ENCODE peak calls at places on chromosomes 2 and 18, in seven cellular contexts. H is GM12865, U is HCT116, J is stomach, K is Peyer's patch, M is choroid plexus epithelial cell, B is AG10803. Z is an unnamed sample.

GRCh38 chr18:32346667-32347066 is 124.0 kb downstream of the GAREM1 start:
- DNase-seq in H (no peak), J (no peak), K (no peak), U (no peak), M (peak), B (no peak), Z (no peak)

GRCh38 chr2:32833709-32834108 is 113.0 kb upstream of the LTBP1 start:
- DNase-seq in K (no peak), J (no peak), B (no peak), M (no peak), H (no peak), U (no peak), Z (no peak)

GRCh38 chr2:197378494-197378972 is 56.3 kb downstream of the SF3B1 start:
- DNase-seq in H (peak), K (no peak), B (peak), U (peak), M (peak), J (peak), Z (peak)

GRCh38 chr2:31337860-31338259 is 76.7 kb downstream of the XDH start:
- DNase-seq in K (no peak), J (no peak), H (no peak), B (peak), M (peak), U (no peak), Z (peak)

GRCh38 chr2:197097578-197098366 is 171.3 kb upstream of the PGAP1 start:
- DNase-seq in J (no peak), K (no peak), H (no peak), M (peak), U (no peak), B (peak), Z (peak)

GRCh38 chr2:177611310-177611886 is 218.8 kb downstream of the AGPS start:
- DNase-seq in J (no peak), M (no peak), H (no peak), K (no peak), B (no peak), U (no peak), Z (peak)

GRCh38 chr2:127046579-127046978 is 60.4 kb downstream of the BIN1 start:
- DNase-seq in M (no peak), H (no peak), K (peak), J (peak), B (no peak), U (no peak), Z (no peak)

GRCh38 chr2:159840620-159841019 is 42.6 kb upstream of the CD302 start:
- DNase-seq in B (no peak), K (no peak), M (no peak), U (no peak), H (no peak), J (no peak), Z (no peak)

GRCh38 chr2:54551123-54551756 is 95.1 kb downstream of the SPTBN1 start:
- DNase-seq in K (no peak), B (no peak), J (peak), M (no peak), U (no peak), H (peak), Z (no peak)

GRCh38 chr2:177740718-177741117 is 331.9 kb downstream of the PDE11A start:
- DNase-seq in B (peak), H (no peak), J (no peak), K (no peak), U (no peak), M (no peak), Z (no peak)

GRCh38 chr2:21256006-21256405 is 132.2 kb downstream of the TDRD15 start:
- DNase-seq in H (peak), K (no peak), J (no peak), U (no peak), B (no peak), M (peak), Z (peak)

GRCh38 chr18:37721544-37722302 is 156.1 kb upstream of the CELF4 start:
- DNase-seq in B (no peak), H (no peak), K (no peak), J (no peak), M (no peak), U (no peak), Z (no peak)

GRCh38 chr2:179825494-179825893 is 35.9 kb downstream of the ZNF385B start:
- DNase-seq in M (no peak), K (no peak), U (no peak), J (no peak), H (no peak), B (no peak), Z (no peak)

DNA sequence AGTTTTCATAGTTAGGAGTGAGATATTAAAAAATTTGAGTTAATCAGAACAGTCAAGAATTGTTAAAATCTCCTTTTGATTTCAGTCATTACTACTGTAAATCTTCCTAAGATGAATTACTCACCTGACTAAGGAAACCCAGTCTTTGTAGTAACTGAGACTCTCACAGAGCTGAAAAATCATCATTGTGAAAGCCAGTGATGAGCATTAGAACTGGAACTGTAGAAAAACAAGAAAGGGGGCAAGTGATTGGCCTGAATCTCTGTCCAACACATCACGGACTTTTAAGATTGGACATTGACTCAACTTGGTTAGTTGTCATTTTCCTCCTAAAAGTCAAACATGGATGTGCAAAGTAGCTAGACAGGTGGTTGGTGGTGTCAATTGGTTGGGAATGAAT is 21.9 kb downstream of the SETBP1 start:
- DNase-seq in U (no peak), H (no peak), M (no peak), B (no peak), K (no peak), J (no peak), Z (no peak)
- H3K4me3 ChIP-seq in U (no peak), H (no peak), M (no peak), B (no peak), K (no peak), J (no peak), Z (no peak)

DNA sequence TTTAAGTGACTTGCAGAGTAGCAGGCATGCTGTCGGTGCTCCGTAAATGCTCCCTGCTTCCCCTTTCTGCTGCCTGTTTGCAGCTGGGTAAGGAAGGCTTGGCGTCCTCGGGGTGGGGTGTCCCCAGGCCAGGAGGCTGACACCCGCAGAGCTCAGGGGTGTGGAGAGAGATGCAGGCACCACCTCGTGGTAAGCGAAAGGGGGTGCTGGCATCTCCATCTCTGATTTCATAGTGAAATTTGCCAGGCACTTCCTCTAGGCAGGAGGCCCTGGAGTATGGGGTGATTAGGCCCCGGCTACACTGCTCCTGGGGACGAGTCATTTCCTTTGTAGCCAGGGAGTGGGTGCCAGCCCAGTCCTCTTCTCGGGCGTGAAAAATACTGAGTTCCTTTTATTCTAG is 160.4 kb downstream of the KLHL29 start:
- DNase-seq in U (no peak), B (peak), K (no peak), M (no peak), H (no peak), J (no peak), Z (peak)
- TF ChIP-seq CTCF in U (no peak), B (no peak), K (no peak), M (no peak), H (no peak), J (no peak), Z (no peak)

DNA sequence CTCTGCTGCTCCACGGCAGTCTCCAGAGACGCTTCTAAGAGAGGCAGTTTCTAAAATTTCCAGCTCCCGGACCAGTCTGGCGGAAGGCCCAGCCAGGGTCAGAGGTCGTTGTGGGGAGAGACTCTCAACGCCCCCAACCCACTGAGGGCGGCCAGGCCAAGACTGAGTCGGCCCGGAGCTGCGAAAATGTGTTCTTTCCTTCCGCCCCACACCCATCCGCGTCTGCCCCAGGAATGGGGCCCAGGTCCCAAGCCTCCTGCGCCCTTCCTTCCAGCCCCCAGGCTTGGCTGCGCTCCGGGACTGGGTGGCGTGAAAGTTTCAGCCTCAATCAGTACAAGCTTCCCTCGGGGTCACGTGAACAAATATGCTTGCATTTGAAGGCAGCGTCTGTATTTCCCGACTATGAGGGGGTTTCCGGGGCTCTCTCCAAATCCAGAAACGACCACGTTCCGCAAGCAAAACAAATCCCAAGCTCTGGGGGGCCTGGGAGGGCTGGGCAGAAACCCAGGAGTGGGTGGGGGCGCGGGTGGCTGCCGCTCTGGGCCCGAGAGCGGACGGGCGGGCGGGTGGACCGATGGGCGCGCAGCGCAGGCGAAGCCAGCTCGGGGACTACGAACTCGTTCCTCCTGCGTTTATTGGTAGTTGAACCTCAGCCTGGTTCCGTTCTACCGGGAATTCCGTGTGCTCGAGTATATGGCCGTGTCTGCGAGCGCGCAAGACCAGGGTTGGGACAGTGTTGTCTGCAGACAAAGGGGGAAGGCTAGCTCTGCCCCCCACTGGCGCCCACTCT is 3.3 kb downstream of the HOXD3 start:
- DNase-seq in J (no peak), M (no peak), B (no peak), U (no peak), K (peak), H (no peak), Z (no peak)
- H3K4me3 ChIP-seq in J (peak), M (no peak), B (no peak), U (no peak), K (no peak), H (no peak), Z (no peak)

GRCh38 chr2:181970160-181970794 is 15.4 kb upstream of the PPP1R1C start:
- DNase-seq in U (no peak), M (peak), B (no peak), K (no peak), H (no peak), J (peak), Z (no peak)
- TF ChIP-seq CTCF in U (no peak), M (peak), B (no peak), K (no peak), H (peak), J (no peak), Z (no peak)

DNA sequence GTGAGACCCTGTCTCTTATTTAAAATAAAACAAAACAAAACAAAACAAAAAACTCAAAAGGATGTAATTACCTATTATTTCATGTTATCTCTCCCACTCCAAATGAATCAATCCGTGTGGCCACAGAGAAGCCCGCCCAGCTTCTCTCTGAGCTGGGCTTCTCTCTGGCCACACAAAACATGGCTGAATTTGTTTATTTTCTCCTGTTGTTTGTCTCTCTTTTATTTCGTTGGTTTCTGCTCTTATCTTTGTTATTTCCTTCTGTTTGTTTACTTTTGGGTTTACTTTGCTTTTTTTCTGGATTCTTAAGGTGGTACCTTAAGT is 1.5 kb upstream of the TRABD2A start:
- DNase-seq in J (no peak), U (no peak), H (no peak), B (no peak), K (no peak), M (no peak), Z (no peak)
- H3K4me3 ChIP-seq in J (peak), U (peak), H (peak), B (no peak), K (no peak), M (no peak), Z (no peak)

DNA sequence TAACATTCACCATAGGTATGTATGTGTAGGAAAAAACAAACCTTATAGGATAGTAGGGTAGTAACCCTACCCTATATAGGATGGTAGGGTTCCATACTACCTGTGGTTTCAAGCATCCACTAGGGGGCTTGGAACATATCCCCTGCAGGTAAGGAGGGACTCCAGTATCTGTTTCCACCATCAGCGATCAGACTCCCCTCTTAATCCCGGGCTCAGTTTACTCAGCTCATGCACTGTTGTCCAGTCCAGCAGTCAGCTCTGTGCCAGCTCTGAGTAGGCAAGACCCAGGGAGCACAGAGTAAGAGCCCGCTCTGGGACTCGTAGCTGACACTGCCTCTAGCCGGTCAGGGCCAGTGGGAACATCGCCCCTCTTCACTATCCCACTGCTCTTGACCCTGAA is 61.7 kb downstream of the MEX3C start:
- DNase-seq in H (peak), K (no peak), B (no peak), U (peak), M (no peak), J (no peak), Z (peak)
- TF ChIP-seq CTCF in H (peak), K (peak), B (peak), U (no peak), M (peak), J (no peak), Z (peak)

GRCh38 chr2:68751397-68752339 is 17.1 kb downstream of the ARHGAP25 start:
- DNase-seq in U (peak), K (peak), M (peak), B (peak), J (peak), H (peak), Z (peak)
- H3K4me3 ChIP-seq in U (no peak), K (no peak), M (no peak), B (no peak), J (no peak), H (no peak), Z (no peak)

Z was measured in epithelial cell of esophagus.